ENCODE peak calls at places on chromosomes 1 and 21, in nine cellular contexts. N, M, A, S, R, G, Z, W and P are unnamed samples.

GRCh38 chr1:172917972-172918371 is 132.8 kb downstream of the TNFSF18 start:
- DNase-seq in N (peak), M (peak), A (no peak), S (peak), R (no peak), G (no peak), Z (no peak), W (no peak), P (no peak)

GRCh38 chr1:147665521-147665920 is 4.8 kb downstream of the ACP6 start:
- DNase-seq in N (no peak), M (peak), A (no peak), S (no peak), R (no peak), G (no peak), Z (no peak), W (no peak), P (no peak)

GRCh38 chr21:31398574-31398973 is 54.5 kb upstream of the TIAM1 start:
- DNase-seq in N (no peak), M (no peak), A (no peak), S (no peak), R (no peak), G (no peak), Z (no peak), W (no peak), P (no peak)

GRCh38 chr1:64980745-64981601 is 14.6 kb upstream of the JAK1 start:
- DNase-seq in N (no peak), M (peak), A (no peak), S (no peak), R (no peak), G (no peak), Z (no peak), W (no peak), P (no peak)

GRCh38 chr1:39110325-39110851 is 84.2 kb downstream of the NDUFS5 start:
- DNase-seq in N (no peak), M (no peak), A (no peak), S (peak), R (no peak), G (no peak), Z (no peak), W (no peak), P (no peak)

GRCh38 chr1:98706173-98706848 is 44.8 kb downstream of the SNX7 start:
- DNase-seq in N (no peak), M (no peak), A (no peak), S (no peak), R (no peak), G (no peak), Z (no peak), W (no peak), P (no peak)

GRCh38 chr1:50423670-50424000 is 392 bp upstream of the DMRTA2 start:
- DNase-seq in N (no peak), M (no peak), A (no peak), S (no peak), R (no peak), G (no peak), Z (no peak), W (no peak), P (no peak)

GRCh38 chr1:3391711-3392110 is 62.8 kb upstream of the ARHGEF16 start:
- DNase-seq in N (no peak), M (no peak), A (no peak), S (no peak), R (peak), G (no peak), Z (no peak), W (no peak), P (no peak)

GRCh38 chr1:235990376-235990795 is 74.5 kb downstream of the NID1 start:
- DNase-seq in N (no peak), M (no peak), A (no peak), S (peak), R (no peak), G (no peak), Z (no peak), W (no peak), P (no peak)

GRCh38 chr1:169024800-169025253 is 81.7 kb upstream of the ATP1B1 start:
- DNase-seq in N (peak), M (no peak), A (no peak), S (no peak), R (no peak), G (no peak), Z (no peak), W (no peak), P (no peak)

GRCh38 chr1:21021311-21021710 is 155.4 kb downstream of the EIF4G3 start:
- DNase-seq in N (no peak), M (no peak), A (no peak), S (no peak), R (no peak), G (no peak), Z (no peak), W (no peak), P (no peak)

GRCh38 chr1:177012342-177012741 is 152.2 kb downstream of the ASTN1 start:
- DNase-seq in N (no peak), M (no peak), A (no peak), S (no peak), R (no peak), G (no peak), Z (no peak), W (no peak), P (no peak)

GRCh38 chr1:6466023-6466422 is at the start of gene TNFRSF25:
- DNase-seq in N (no peak), M (no peak), A (no peak), S (no peak), R (no peak), G (peak), Z (no peak), W (peak), P (no peak)

GRCh38 chr1:67241200-67241746 is 66.4 kb upstream of the IL12RB2 start:
- DNase-seq in N (no peak), M (no peak), A (no peak), S (no peak), R (no peak), G (no peak), Z (no peak), W (no peak), P (no peak)